ENCODE peak calls at places on chromosomes 4 and X, in five cellular contexts. W, L, T, H and P are unnamed samples.

GRCh38 chrX:133645977-133646750 is 230.9 kb upstream of the GPC4 start:
- DNase-seq in W (peak), L (no peak), T (no peak), H (peak), P (no peak)

GRCh38 chr4:149708513-149709175 is 107.0 kb downstream of the IQCM start:
- DNase-seq in W (peak), L (no peak), T (no peak), H (peak), P (no peak)

GRCh38 chr4:16045687-16046086 is 38.1 kb downstream of the PROM1 start:
- DNase-seq in W (peak), L (no peak), T (no peak), H (no peak), P (no peak)

GRCh38 chr4:168882650-168883233 is 127.3 kb downstream of the CBR4 start:
- DNase-seq in W (peak), L (no peak), T (no peak), H (peak), P (no peak)

GRCh38 chr4:24413311-24413784 is 171.0 kb downstream of the DHX15 start:
- DNase-seq in W (no peak), L (no peak), T (no peak), H (no peak), P (no peak)

GRCh38 chr4:63528592-63528991 is 880.7 kb downstream of the TECRL start:
- DNase-seq in W (peak), L (no peak), T (no peak), H (no peak), P (no peak)

GRCh38 chr4:47074836-47075235 is 43.5 kb downstream of the GABRB1 start:
- DNase-seq in W (no peak), L (no peak), T (no peak), H (peak), P (no peak)

GRCh38 chr4:1693131-1693896 is 9.2 kb upstream of the FAM53A start:
- DNase-seq in W (peak), L (no peak), T (peak), H (peak), P (peak)

GRCh38 chrX:17497193-17497592 is 122.2 kb downstream of the NHS start:
- DNase-seq in W (no peak), L (no peak), T (no peak), H (no peak), P (no peak)